ENCODE peak calls at places on chromosomes 16 and 17, in ten cellular contexts. B is breast epithelium, J is tibial nerve, H is colonic mucosa, V is Peyer's patch, L is kidney, D is GM20000, Z is cardiac muscle cell, Q is foreskin keratinocyte, C is RWPE1. X is an unnamed sample.
A peak's percentile ranks its signal among the peaks of the same experiment; 100 is the strongest.

GRCh38 chr16:46757339-46758050 is 9.4 kb upstream of the MYLK3 start:
- DNase-seq in V (no peak), L (no peak), D (no peak), C (no peak), Q (no peak), B (no peak), H (no peak), Z (peak; percentile 55), J (no peak), X (no peak)

GRCh38 chr16:72108353-72109102 is 14.9 kb downstream of the DHX38 start:
- DNase-seq in D (no peak), B (no peak), H (no peak), Q (no peak), Z (no peak), L (no peak), C (no peak), J (no peak), V (no peak), X (no peak)

GRCh38 chr16:8572919-8573724 is 17.2 kb downstream of the TMEM114 start:
- DNase-seq in C (no peak), L (no peak), J (no peak), B (no peak), V (no peak), Q (peak; percentile 41), D (no peak), H (no peak), Z (peak; percentile 68), X (peak; percentile 38)

GRCh38 chr16:73036074-73036826 is 11.7 kb downstream of the ZFHX3 start:
- DNase-seq in B (no peak), C (no peak), L (peak; percentile 76), H (no peak), D (peak; percentile 76), V (no peak), Q (no peak), J (no peak), Z (no peak), X (peak; percentile 90)

GRCh38 chr17:39740357-39741111 is 2.8 kb downstream of the GRB7 start:
- DNase-seq in V (no peak), Q (peak; percentile 97), L (peak; percentile 94), D (no peak), H (peak; percentile 57), B (peak; percentile 82), Z (peak; percentile 63), J (no peak), C (peak; percentile 87), X (no peak)

GRCh38 chr16:8852534-8852933 is 16.3 kb downstream of the CARHSP1 start:
- DNase-seq in L (no peak), D (no peak), B (no peak), Q (peak; percentile 81), C (no peak), Z (no peak), H (peak; percentile 15), J (no peak), V (no peak), X (no peak)

GRCh38 chr17:9810100-9810949 is 11.6 kb downstream of the GSG1L2 start:
- DNase-seq in H (no peak), C (no peak), D (no peak), Q (no peak), B (no peak), V (no peak), J (no peak), Z (peak; percentile 51), L (no peak), X (no peak)

GRCh38 chr17:27616414-27616813 is 14.6 kb upstream of the LGALS9 start:
- DNase-seq in Q (no peak), D (no peak), Z (no peak), L (no peak), H (no peak), C (no peak), B (no peak), J (no peak), V (no peak), X (no peak)

GRCh38 chr17:62968445-62968923 is 2.4 kb downstream of the TANC2 start:
- DNase-seq in Z (peak; percentile 90), Q (peak; percentile 86), C (peak; percentile 96), H (peak; percentile 59), D (peak; percentile 89), V (peak; percentile 58), J (no peak), L (no peak), B (peak; percentile 46), X (peak; percentile 73)

GRCh38 chr17:36534881-36535668 is at the start of gene PIGW:
- DNase-seq in L (peak; percentile 96), D (peak; percentile 92), J (peak; percentile 63), Z (peak; percentile 93), H (peak; percentile 92), V (peak; percentile 94), C (peak; percentile 91), B (peak; percentile 78), Q (peak; percentile 90), X (peak; percentile 95)
- TF ChIP-seq CTCF in L (no peak), D (no peak), J (no peak), Z (peak; percentile 6), H (no peak), V (no peak), C (no peak), B (no peak), Q (peak; percentile 44), X (peak; percentile 17)

DNA sequence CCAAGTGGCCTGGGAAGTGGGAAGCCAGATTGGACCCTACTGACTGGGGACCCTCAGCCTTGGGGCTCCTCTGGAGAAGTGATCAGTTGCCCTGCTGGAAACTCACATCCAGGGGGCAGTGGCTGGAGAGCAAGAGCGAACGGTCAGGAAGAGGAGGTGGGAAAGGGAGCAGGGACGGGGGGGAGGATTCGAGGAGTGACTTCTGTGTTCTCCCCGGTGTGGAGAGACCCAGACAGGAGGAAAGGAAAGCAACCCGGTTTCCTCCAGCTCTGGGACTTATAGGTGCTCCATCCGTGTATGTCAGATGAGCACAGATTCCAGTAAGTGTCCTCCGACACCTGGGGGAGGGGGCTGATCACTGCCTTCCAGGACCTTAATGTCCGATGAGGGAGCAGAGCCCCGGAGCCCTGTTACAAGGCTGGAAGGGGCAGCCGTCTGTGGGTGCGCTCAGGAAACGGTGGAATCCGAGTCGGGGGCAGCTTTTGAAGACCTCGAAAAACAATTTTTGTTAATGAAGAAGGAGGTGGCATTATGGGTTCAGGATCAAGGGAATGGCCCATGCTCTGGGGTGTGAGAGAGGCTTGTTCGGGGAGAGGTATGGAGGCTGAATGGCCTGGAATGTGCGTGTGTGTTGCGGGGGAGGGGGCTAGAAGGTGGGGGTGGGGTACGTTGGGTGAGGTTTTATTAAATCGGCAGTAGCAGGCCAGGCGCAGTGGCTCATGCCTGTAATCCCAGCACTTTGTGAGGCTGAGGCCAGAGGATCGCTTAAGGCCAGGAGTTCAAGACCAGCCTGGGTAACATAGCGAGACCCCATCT is 34.8 kb upstream of the NDRG4 start:
- DNase-seq in V (no peak), H (no peak), Q (no peak), C (no peak), D (no peak), J (no peak), L (no peak), B (no peak), Z (no peak), X (peak; percentile 42)
- TF ChIP-seq CTCF in V (no peak), H (no peak), Q (no peak), C (no peak), D (no peak), J (no peak), L (no peak), B (no peak), Z (peak; percentile 26), X (peak; percentile 46)

GRCh38 chr17:7313028-7313889 is 1.9 kb downstream of the GPS2 start:
- DNase-seq in D (no peak), V (no peak), B (no peak), Z (no peak), J (no peak), Q (no peak), L (no peak), H (no peak), C (peak; percentile 27), X (no peak)
- TF ChIP-seq CTCF in D (no peak), V (no peak), B (no peak), Z (no peak), J (no peak), Q (peak; percentile 14), L (no peak), H (no peak), C (no peak), X (peak; percentile 4)

DNA sequence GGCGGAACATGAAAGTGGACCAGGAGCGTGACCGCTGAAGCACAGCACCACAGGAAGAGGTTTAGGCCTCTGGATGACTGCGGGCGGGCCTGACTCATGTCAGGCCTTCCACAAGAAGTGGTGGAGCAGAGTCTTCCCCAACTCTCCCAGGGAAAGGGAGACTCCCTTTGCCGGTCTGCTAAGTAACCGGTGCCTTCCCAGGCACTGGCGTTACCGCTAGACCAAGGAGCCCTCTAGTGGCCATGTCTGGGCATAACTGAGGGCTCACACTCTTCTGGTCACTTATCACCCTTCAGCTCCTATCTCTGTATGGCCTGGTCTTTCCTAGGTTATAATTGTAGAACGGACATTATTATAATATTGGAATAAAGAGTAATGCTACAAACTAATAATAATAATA is 1931.9 kb downstream of the TP53TG3F start:
- DNase-seq in J (no peak), Z (no peak), V (no peak), Q (peak; percentile 19), H (no peak), D (no peak), C (no peak), L (no peak), B (no peak), X (peak; percentile 59)
- TF ChIP-seq CTCF in J (peak; percentile 14), Z (peak; percentile 15), V (no peak), Q (peak; percentile 47), H (no peak), D (peak; percentile 66), C (no peak), L (peak; percentile 29), B (no peak), X (peak; percentile 63)

DNA sequence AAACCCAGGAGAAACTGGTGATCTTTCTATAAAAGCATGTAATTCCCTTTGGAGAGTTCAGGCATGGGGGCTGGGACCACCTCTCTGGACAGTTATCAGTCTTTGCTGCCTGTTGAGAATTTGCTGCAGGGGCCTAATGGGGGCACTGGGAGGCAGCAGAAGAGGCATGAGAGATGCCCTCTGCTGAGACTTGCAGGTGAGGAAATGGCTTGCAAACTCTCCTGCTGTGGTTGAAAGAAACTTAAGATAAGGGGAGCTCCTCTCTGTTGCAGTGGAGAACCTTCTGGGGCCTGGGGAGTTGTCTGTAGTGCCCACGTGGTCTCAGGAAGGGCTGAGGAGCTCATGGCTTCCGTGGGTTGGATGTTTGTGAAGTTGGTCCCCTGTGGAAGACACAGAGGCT is 301.1 kb upstream of the FOXF1 start:
- DNase-seq in C (no peak), J (no peak), Q (no peak), Z (no peak), L (no peak), V (no peak), D (no peak), H (no peak), B (no peak), X (no peak)
- TF ChIP-seq CTCF in C (no peak), J (no peak), Q (no peak), Z (no peak), L (no peak), V (no peak), D (no peak), H (no peak), B (no peak), X (no peak)

GRCh38 chr16:22123146-22123545 is 30.8 kb downstream of the VWA3A start:
- DNase-seq in Q (no peak), Z (no peak), B (no peak), D (no peak), J (no peak), H (no peak), L (no peak), V (no peak), C (no peak), X (no peak)
- TF ChIP-seq CTCF in Q (peak; percentile 37), Z (no peak), B (no peak), D (peak; percentile 26), J (no peak), H (no peak), L (no peak), V (no peak), C (no peak), X (no peak)

X was measured in Caco-2.